ENCODE peak calls at places on chromosomes 13 and 19, in nine cellular contexts. C is HuH-7.5; F is HTR-8/SVneo; G is stimulated activated CD4-positive, alpha-beta T cell treated with anti-CD3 and anti-CD28 coated beads, Interleukin-4, amount 100 ng/mL, for 48 hours; J is T-helper 17 cell; T is SW480; P is hepatic stellate cell; H is NCI-H1105 treated with DMSO at 0.1 percent for 48 hours; L is breast epithelium. A is an unnamed sample.

GRCh38 chr19:45650722-45651121 is 11.5 kb upstream of the EML2 start:
- DNase-seq in C (no peak), F (no peak), G (no peak), J (no peak), T (no peak), P (no peak), H (no peak), L (no peak), A (no peak)

GRCh38 chr13:111044087-111044830 is 70.9 kb upstream of the ARHGEF7 start:
- DNase-seq in C (no peak), F (no peak), G (no peak), J (no peak), T (no peak), P (no peak), H (no peak), L (no peak), A (no peak)

GRCh38 chr13:89455741-89456140 is 1784.6 kb downstream of the SLITRK5 start:
- DNase-seq in C (no peak), F (no peak), G (no peak), J (no peak), T (no peak), P (no peak), H (no peak), L (no peak), A (peak; percentile 74)

GRCh38 chr19:46859637-46860124 is 1.1 kb upstream of the ARHGAP35 start:
- DNase-seq in C (peak; percentile 67), F (no peak), G (no peak), J (no peak), T (no peak), P (peak; percentile 45), H (no peak), L (peak; percentile 76), A (peak; percentile 84)

GRCh38 chr19:10089801-10090375 is 3.8 kb downstream of the SHFL start:
- DNase-seq in C (no peak), F (no peak), G (no peak), J (no peak), T (no peak), P (no peak), H (no peak), L (no peak), A (no peak)

GRCh38 chr19:14433454-14434156 is 499 bp downstream of the PKN1 start:
- DNase-seq in C (no peak), F (no peak), G (no peak), J (peak; percentile 23), T (peak; percentile 44), P (no peak), H (peak; percentile 84), L (no peak), A (peak; percentile 38)

GRCh38 chr13:76708138-76708537 is 178.1 kb downstream of the KCTD12 start:
- DNase-seq in C (no peak), F (no peak), G (no peak), J (no peak), T (no peak), P (no peak), H (no peak), L (no peak), A (no peak)

GRCh38 chr19:53977991-53978731 is 13.3 kb upstream of the CACNG6 start:
- DNase-seq in C (no peak), F (peak; percentile 97), G (no peak), J (no peak), T (no peak), P (peak; percentile 94), H (no peak), L (no peak), A (no peak)

GRCh38 chr19:30799854-30800755 is 427.9 kb downstream of the ZNF536 start:
- DNase-seq in C (peak; percentile 56), F (peak; percentile 20), G (peak; percentile 16), J (no peak), T (peak; percentile 31), P (peak; percentile 18), H (peak; percentile 20), L (no peak), A (no peak)

GRCh38 chr13:112996671-112997091 is 27.7 kb downstream of the MCF2L start:
- DNase-seq in C (no peak), F (no peak), G (no peak), J (no peak), T (no peak), P (no peak), H (no peak), L (no peak), A (no peak)

GRCh38 chr13:111954681-111955411 is 112.1 kb upstream of the SOX1 start:
- DNase-seq in C (no peak), F (no peak), G (no peak), J (no peak), T (peak; percentile 66), P (no peak), H (no peak), L (no peak), A (no peak)

GRCh38 chr13:46655727-46656180 is 102.8 kb downstream of the LRCH1 start:
- DNase-seq in C (no peak), F (no peak), G (no peak), J (no peak), T (no peak), P (no peak), H (no peak), L (no peak), A (no peak)

A was measured in MCF 10A.